ENCODE peak calls at places on chromosomes 11 and 22, in four cellular contexts. E is activated CD8-positive, alpha-beta memory T cell treated with anti-CD3 and anti-CD28 coated beads for 1 hour; V is posterior vena cava; J is AG20443. K is an unnamed sample.

GRCh38 chr11:106087815-106088435 is 10.5 kb downstream of the AASDHPPT start:
- DNase-seq in E (peak), V (peak), J (peak), K (peak)

GRCh38 chr11:12762696-12763324 is 88.6 kb downstream of the TEAD1 start:
- DNase-seq in V (no peak), E (no peak), J (no peak), K (peak)

GRCh38 chr11:68275721-68276488 is 4.1 kb upstream of the C11orf24 start:
- DNase-seq in E (no peak), J (no peak), V (peak), K (no peak)

GRCh38 chr22:38316340-38317236 is 645 bp downstream of the CSNK1E start:
- DNase-seq in E (peak), J (peak), V (peak), K (no peak)

GRCh38 chr11:64094463-64095223 is 58.9 kb downstream of the FLRT1 start:
- DNase-seq in V (no peak), J (peak), E (no peak), K (no peak)

GRCh38 chr22:44391481-44392445 is 79.0 kb upstream of the SHISAL1 start:
- DNase-seq in J (no peak), E (no peak), V (peak), K (no peak)

GRCh38 chr11:47256374-47256773 is 1.4 kb upstream of the NR1H3 start:
- DNase-seq in E (no peak), V (no peak), J (no peak), K (no peak)

GRCh38 chr11:116232364-116232801 is 540.4 kb downstream of the BUD13 start:
- DNase-seq in J (no peak), E (no peak), V (peak), K (no peak)

GRCh38 chr11:8258771-8259170 is 4.9 kb downstream of the LMO1 start:
- DNase-seq in E (no peak), J (peak), V (peak), K (no peak)

GRCh38 chr11:60133917-60134316 is 45.5 kb downstream of the MS4A2 start:
- DNase-seq in J (no peak), V (no peak), E (no peak), K (no peak)

GRCh38 chr11:74673956-74674355 is 57.3 kb downstream of the CHRDL2 start:
- DNase-seq in V (no peak), J (no peak), E (no peak), K (no peak)

GRCh38 chr11:76659672-76660532 is 10.6 kb downstream of the LRRC32 start:
- DNase-seq in V (peak), J (no peak), E (no peak), K (no peak)

GRCh38 chr11:1448882-1449281 is 37.7 kb downstream of the MOB2 start:
- DNase-seq in V (no peak), E (no peak), J (no peak), K (no peak)

GRCh38 chr22:42188808-42189447 is 58.3 kb upstream of the CYP2D6 start:
- DNase-seq in V (no peak), J (no peak), E (no peak), K (no peak)

GRCh38 chr11:10659339-10660216 is 34.0 kb downstream of the IRAG1 start:
- DNase-seq in J (peak), E (no peak), V (no peak), K (no peak)

GRCh38 chr22:39457546-39458442 is 982 bp downstream of the MGAT3 start:
- DNase-seq in J (no peak), V (no peak), E (no peak), K (no peak)

GRCh38 chr11:10454902-10455631 is at the start of gene AMPD3:
- DNase-seq in E (no peak), J (peak), V (no peak), K (peak)

GRCh38 chr22:25452116-25452700 is 112.3 kb upstream of the GRK3 start:
- DNase-seq in E (no peak), J (no peak), V (no peak), K (no peak)

GRCh38 chr11:7520011-7520942 is 6.5 kb downstream of the PPFIBP2 start:
- DNase-seq in E (no peak), V (no peak), J (peak), K (no peak)

GRCh38 chr22:29470159-29470855 is 9.7 kb upstream of the NEFH start:
- DNase-seq in E (peak), V (peak), J (peak), K (peak)

GRCh38 chr22:36554101-36554500 is 25.1 kb upstream of the EIF3D start:
- DNase-seq in J (no peak), E (no peak), V (no peak), K (no peak)

GRCh38 chr22:20431520-20432237 is 5.9 kb downstream of the SCARF2 start:
- DNase-seq in E (no peak), J (peak), V (peak), K (no peak)

GRCh38 chr11:126054882-126055281 is 7.8 kb downstream of the CDON start:
- DNase-seq in J (no peak), V (no peak), E (no peak), K (no peak)

GRCh38 chr11:4025248-4025956 is 69.2 kb upstream of the RRM1 start:
- DNase-seq in V (no peak), J (peak), E (no peak), K (no peak)

K was measured in NCI-H748 treated with DMSO at 0.1 percent for 48 hours.